ENCODE peak calls at places on chromosomes 3 and 15, in six cellular contexts. N, Q, S, O, L and C are unnamed samples.

GRCh38 chr15:99433026-99433756 is 132.6 kb upstream of the MEF2A start:
- DNase-seq in L (no peak), S (no peak), Q (no peak), O (no peak), N (no peak), C (no peak)

GRCh38 chr3:19148768-19149091 is 420 bp downstream of the KCNH8 start:
- DNase-seq in L (no peak), N (no peak), S (no peak), Q (no peak), O (no peak), C (no peak)

GRCh38 chr15:25783607-25784131 is 79.5 kb downstream of the ATP10A start:
- DNase-seq in S (peak; percentile 53), N (peak; percentile 46), O (peak; percentile 83), L (peak; percentile 68), Q (no peak), C (peak; percentile 58)

GRCh38 chr15:64464271-64465005 is 4.1 kb downstream of the ZNF609 start:
- DNase-seq in S (no peak), N (no peak), O (no peak), Q (no peak), L (no peak), C (no peak)

GRCh38 chr3:50658831-50659230 is 15.9 kb upstream of the DOCK3 start:
- DNase-seq in L (no peak), N (no peak), Q (no peak), S (no peak), O (no peak), C (no peak)

GRCh38 chr3:15096026-15096425 is 2.9 kb downstream of the RBSN start:
- DNase-seq in O (no peak), Q (no peak), L (no peak), S (no peak), N (no peak), C (no peak)

GRCh38 chr3:158808697-158809096 is 6.8 kb downstream of the MFSD1 start:
- DNase-seq in N (no peak), L (no peak), S (no peak), O (no peak), Q (no peak), C (no peak)

GRCh38 chr3:90011996-90012395 is 904.6 kb downstream of the EPHA3 start:
- DNase-seq in S (no peak), O (no peak), Q (no peak), L (no peak), N (no peak), C (no peak)

GRCh38 chr3:142595581-142595950 is 627 bp upstream of the PLS1 start:
- DNase-seq in S (peak; percentile 4), N (no peak), O (peak; percentile 84), L (no peak), Q (no peak), C (no peak)

GRCh38 chr3:171206283-171206682 is 179.8 kb upstream of the SLC2A2 start:
- DNase-seq in O (no peak), L (no peak), N (no peak), Q (no peak), S (no peak), C (peak; percentile 47)

GRCh38 chr15:66703540-66703941 is 1.5 kb downstream of the SMAD6 start:
- DNase-seq in L (peak; percentile 66), O (no peak), S (peak; percentile 39), N (no peak), Q (no peak), C (no peak)

GRCh38 chr3:145903472-145904013 is 257.4 kb downstream of the PLOD2 start:
- DNase-seq in O (no peak), L (no peak), Q (no peak), N (peak; percentile 37), S (no peak), C (no peak)

GRCh38 chr3:134618473-134618860 is 32.4 kb downstream of the KY start:
- DNase-seq in O (no peak), S (no peak), Q (no peak), L (no peak), N (no peak), C (no peak)

GRCh38 chr3:43423142-43423541 is 136.8 kb downstream of the SNRK start:
- DNase-seq in L (no peak), Q (no peak), S (no peak), N (peak; percentile 77), O (peak; percentile 5), C (no peak)

GRCh38 chr3:16370872-16371740 is 106.1 kb downstream of the OXNAD1 start:
- DNase-seq in N (no peak), O (peak; percentile 60), S (no peak), L (no peak), Q (no peak), C (no peak)

GRCh38 chr3:1943395-1944118 is 155.1 kb upstream of the CNTN4 start:
- DNase-seq in O (no peak), Q (no peak), L (no peak), S (no peak), N (no peak), C (no peak)

GRCh38 chr3:1945698-1946097 is 153.0 kb upstream of the CNTN4 start:
- DNase-seq in O (no peak), Q (no peak), L (no peak), N (no peak), S (no peak), C (no peak)

GRCh38 chr3:1942751-1943150 is 155.9 kb upstream of the CNTN4 start:
- DNase-seq in O (no peak), L (no peak), N (no peak), S (no peak), Q (no peak), C (no peak)
- H3K36me3 ChIP-seq in O (no peaks in the 10 kb centered on the region), L (no peaks in the 10 kb centered on the region), N (no peaks in the 10 kb centered on the region), S (no peaks in the 10 kb centered on the region), Q (no peaks in the 10 kb centered on the region), C (no peaks in the 10 kb centered on the region)

GRCh38 chr3:32544894-32545293 is 25.8 kb downstream of the DYNC1LI1 start:
- DNase-seq in L (no peak), Q (no peak), O (no peak), S (no peak), N (no peak), C (no peak)

GRCh38 chr3:32551087-32551486 is 19.6 kb downstream of the DYNC1LI1 start:
- DNase-seq in S (no peak), N (no peak), O (no peak), L (no peak), Q (no peak), C (no peak)

GRCh38 chr3:32542807-32543206 is 27.9 kb downstream of the DYNC1LI1 start:
- DNase-seq in S (no peak), O (no peak), Q (no peak), N (no peak), L (no peak), C (no peak)

GRCh38 chr3:32540899-32541298 is 29.8 kb downstream of the DYNC1LI1 start:
- DNase-seq in S (no peak), Q (no peak), L (no peak), N (no peak), O (no peak), C (no peak)

DNA sequence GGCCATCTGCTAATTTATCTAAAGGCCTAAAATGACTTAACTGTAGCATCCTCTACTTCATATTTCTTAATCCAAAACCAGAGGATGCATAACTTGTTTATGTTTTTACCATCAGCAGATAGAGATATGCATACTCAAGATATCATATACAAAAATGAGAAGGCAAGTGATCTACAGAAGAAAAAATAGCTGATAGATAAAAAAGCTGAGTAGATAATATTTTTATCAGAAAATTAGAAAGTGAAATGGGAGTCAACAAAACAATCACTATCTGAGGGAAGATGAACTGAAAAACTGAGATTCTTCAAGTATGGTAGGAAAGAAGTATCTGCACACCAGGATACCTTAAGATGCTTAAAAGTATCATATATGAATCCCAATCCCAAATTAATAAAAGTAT is 25.4 kb downstream of the DYNC1LI1 start:
- DNase-seq in S (no peak), L (no peak), N (no peak), O (no peak), Q (no peak), C (no peak)
- H3K36me3 ChIP-seq in S (peaks cover 4% of the 10 kb centered on the region), L (no peaks in the 10 kb centered on the region), N (no peaks in the 10 kb centered on the region), O (peaks cover 10% of the 10 kb centered on the region), Q (peaks cover 14% of the 10 kb centered on the region), C (no peaks in the 10 kb centered on the region)

GRCh38 chr15:78623786-78624497 is 3.1 kb upstream of the CHRNA3 start:
- DNase-seq in O (no peak), S (no peak), Q (no peak), L (no peak), N (no peak), C (no peak)
- H3K36me3 ChIP-seq in O (no peaks in the 10 kb centered on the region), S (no peaks in the 10 kb centered on the region), Q (no peaks in the 10 kb centered on the region), L (no peaks in the 10 kb centered on the region), N (no peaks in the 10 kb centered on the region), C (no peaks in the 10 kb centered on the region)

GRCh38 chr15:43876872-43877271 is 50.1 kb downstream of the WDR76 start:
- DNase-seq in N (no peak), S (no peak), Q (no peak), O (no peak), L (no peak), C (no peak)
- H3K36me3 ChIP-seq in N (no peaks in the 10 kb centered on the region), S (peaks cover 39% of the 10 kb centered on the region), Q (peaks cover 6% of the 10 kb centered on the region), O (peaks cover 81% of the 10 kb centered on the region), L (no peaks in the 10 kb centered on the region), C (peaks cover 3% of the 10 kb centered on the region)

GRCh38 chr15:96336643-96337353 is 6.3 kb downstream of the NR2F2 start:
- DNase-seq in L (peak; percentile 71), O (peak; percentile 80), N (no peak), S (no peak), Q (no peak), C (no peak)

GRCh38 chr15:96339662-96340347 is 9.3 kb downstream of the NR2F2 start:
- DNase-seq in N (no peak), Q (no peak), O (peak; percentile 59), S (no peak), L (peak; percentile 17), C (no peak)

GRCh38 chr15:96338772-96339661 is 8.5 kb downstream of the NR2F2 start:
- DNase-seq in N (no peak), S (no peak), O (peak; percentile 72), Q (no peak), L (peak; percentile 31), C (no peak)

GRCh38 chr15:96337354-96337990 is 7.0 kb downstream of the NR2F2 start:
- DNase-seq in N (no peak), O (peak; percentile 77), Q (no peak), S (no peak), L (peak; percentile 51), C (no peak)

GRCh38 chr15:96337991-96338771 is 7.7 kb downstream of the NR2F2 start:
- DNase-seq in L (peak; percentile 4), S (peak; percentile 88), N (no peak), O (peak; percentile 75), Q (no peak), C (no peak)
- H3K36me3 ChIP-seq in L (peaks cover 21% of the 10 kb centered on the region), S (peaks cover 37% of the 10 kb centered on the region), N (no peaks in the 10 kb centered on the region), O (peaks cover 76% of the 10 kb centered on the region), Q (peaks cover 23% of the 10 kb centered on the region), C (no peaks in the 10 kb centered on the region)

DNA sequence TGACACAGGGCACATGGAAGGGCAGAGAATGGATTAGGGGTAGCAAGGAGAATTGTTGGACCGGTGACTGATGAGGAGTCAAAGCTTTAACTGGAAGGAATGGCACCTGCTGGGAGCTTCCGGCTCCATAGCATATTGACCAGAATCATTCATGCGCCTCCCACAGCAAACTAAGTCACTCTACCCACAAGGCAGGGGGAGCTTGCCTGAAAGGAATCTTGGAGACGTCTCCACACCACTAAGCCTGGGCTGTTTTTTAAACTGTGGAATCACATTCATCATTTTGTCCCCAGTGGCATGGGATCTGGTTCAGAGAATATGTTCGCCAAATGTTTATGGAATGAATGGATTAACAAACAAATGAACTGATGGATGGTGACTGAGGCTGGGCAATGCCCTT is 57.0 kb upstream of the ITGA11 start:
- DNase-seq in L (no peak), S (no peak), Q (no peak), N (no peak), O (no peak), C (no peak)
- H3K36me3 ChIP-seq in L (no peaks in the 10 kb centered on the region), S (no peaks in the 10 kb centered on the region), Q (no peaks in the 10 kb centered on the region), N (no peaks in the 10 kb centered on the region), O (no peaks in the 10 kb centered on the region), C (no peaks in the 10 kb centered on the region)

GRCh38 chr3:52846427-52846983 is 11.7 kb upstream of the MUSTN1 start:
- DNase-seq in N (no peak), O (no peak), L (no peak), S (no peak), Q (no peak), C (no peak)
- H3K36me3 ChIP-seq in N (peaks cover 4% of the 10 kb centered on the region), O (peaks cover 21% of the 10 kb centered on the region), L (no peaks in the 10 kb centered on the region), S (peaks cover 7% of the 10 kb centered on the region), Q (peaks cover 60% of the 10 kb centered on the region), C (peaks cover 3% of the 10 kb centered on the region)